ENCODE peak calls at places on chromosomes 7 and 10, in seven cellular contexts. B is fibroblast of lung, P is aorta, V is IMR-90, J is fibroblast of pulmonary artery, W is prostate gland, Z is right atrium auricular region. I is an unnamed sample.

GRCh38 chr7:3087243-3087642 is 43.6 kb upstream of the CARD11 start:
- DNase-seq in W (no peak), B (peak), V (peak), Z (no peak), P (no peak), J (peak), I (no peak)

GRCh38 chr7:145839814-145840213 is 276.8 kb upstream of the CNTNAP2 start:
- DNase-seq in Z (no peak), P (no peak), J (no peak), B (no peak), V (no peak), W (no peak), I (no peak)

GRCh38 chr10:3426190-3426845 is 253.7 kb upstream of the PITRM1 start:
- DNase-seq in B (peak), P (no peak), W (no peak), V (peak), J (peak), Z (peak), I (no peak)

GRCh38 chr10:75042292-75042974 is 69.0 kb upstream of the SAMD8 start:
- DNase-seq in B (peak), V (peak), J (peak), P (no peak), W (no peak), Z (no peak), I (peak)

GRCh38 chr7:26534649-26535482 is 243.2 kb downstream of the SNX10 start:
- DNase-seq in J (no peak), P (no peak), B (no peak), W (peak), V (no peak), Z (no peak), I (no peak)

GRCh38 chr7:129433823-129434171 is 435 bp upstream of the STRIP2 start:
- DNase-seq in V (no peak), B (no peak), Z (no peak), J (no peak), P (no peak), W (no peak), I (no peak)

GRCh38 chr7:155590215-155591023 is 44.1 kb upstream of the CNPY1 start:
- DNase-seq in W (no peak), J (peak), P (peak), Z (no peak), V (peak), B (peak), I (no peak)

GRCh38 chr7:145263886-145264285 is 428.0 kb upstream of the TPK1 start:
- DNase-seq in P (no peak), J (no peak), Z (no peak), W (no peak), V (no peak), B (no peak), I (no peak)

GRCh38 chr10:48215983-48216505 is 58.5 kb downstream of the FRMPD2 start:
- DNase-seq in W (no peak), P (no peak), V (no peak), Z (no peak), B (no peak), J (no peak), I (no peak)

GRCh38 chr10:24953350-24954074 is 1.1 kb upstream of the PRTFDC1 start:
- DNase-seq in W (no peak), B (peak), V (peak), J (peak), P (no peak), Z (no peak), I (peak)

GRCh38 chr7:130500463-130500862 is 8.6 kb downstream of the MEST start:
- DNase-seq in B (no peak), V (no peak), Z (no peak), W (no peak), P (no peak), J (no peak), I (no peak)

GRCh38 chr7:157676456-157677255 is 339.9 kb downstream of the DNAJB6 start:
- DNase-seq in J (no peak), Z (no peak), B (peak), V (no peak), W (no peak), P (no peak), I (no peak)

DNA sequence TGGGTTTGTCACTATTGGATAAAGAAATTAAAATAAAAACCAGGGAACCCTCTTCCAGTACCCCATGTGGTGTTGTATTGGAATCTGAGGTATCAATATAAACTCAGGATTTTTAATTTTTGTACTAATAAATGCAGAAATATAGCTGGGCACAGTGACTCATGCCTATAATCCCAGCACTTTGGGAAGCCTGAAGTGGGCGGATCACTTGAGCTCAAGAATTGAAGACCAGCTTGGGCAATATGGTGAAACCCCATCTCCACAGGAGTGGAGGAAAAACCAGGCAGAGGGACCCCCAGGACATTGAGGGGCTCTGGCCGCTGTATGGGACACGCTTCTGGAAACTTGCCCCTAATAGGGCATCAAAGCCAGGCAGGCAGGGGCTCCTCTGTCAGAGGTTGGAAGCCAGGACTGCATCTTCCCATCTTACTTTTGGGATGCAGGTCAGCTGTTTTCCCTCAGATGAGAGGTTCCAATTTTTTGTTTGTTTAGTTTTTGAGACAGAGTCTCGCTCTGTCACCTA is 11.1 kb downstream of the ADIRF start:
- DNase-seq in J (no peak), V (peak), P (no peak), B (no peak), W (no peak), Z (no peak), I (no peak)
- H3K4me3 ChIP-seq in J (no peak), V (no peak), P (no peak), B (no peak), W (no peak), Z (no peak), I (no peak)

GRCh38 chr10:124671486-124672075 is 72.6 kb downstream of the FAM53B start:
- DNase-seq in Z (peak), J (peak), P (no peak), B (peak), V (no peak), W (no peak), I (no peak)
- H3K4me3 ChIP-seq in Z (no peak), J (no peak), P (no peak), B (no peak), V (no peak), W (no peak), I (no peak)

GRCh38 chr10:92751827-92752226 is 62.1 kb downstream of the HHEX start:
- DNase-seq in B (no peak), P (no peak), W (no peak), J (no peak), V (no peak), Z (no peak), I (no peak)

GRCh38 chr10:92750788-92751533 is 61.2 kb downstream of the HHEX start:
- DNase-seq in P (no peak), Z (no peak), B (no peak), J (peak), W (no peak), V (peak), I (peak)

GRCh38 chr10:92753865-92754264 is 64.1 kb downstream of the HHEX start:
- DNase-seq in B (no peak), Z (no peak), V (no peak), W (no peak), P (no peak), J (no peak), I (no peak)

GRCh38 chr10:92747600-92747999 is 57.8 kb downstream of the HHEX start:
- DNase-seq in Z (no peak), B (no peak), W (no peak), V (no peak), J (no peak), P (peak), I (no peak)

GRCh38 chr10:92751534-92751811 is 61.7 kb downstream of the HHEX start:
- DNase-seq in B (no peak), Z (no peak), P (no peak), W (no peak), V (no peak), J (no peak), I (no peak)
- H3K4me3 ChIP-seq in B (no peak), Z (no peak), P (no peak), W (no peak), V (no peak), J (no peak), I (no peak)

GRCh38 chr7:30166841-30167235 is 32.1 kb downstream of the MTURN start:
- DNase-seq in Z (no peak), W (no peak), B (no peak), J (no peak), V (no peak), P (no peak), I (no peak)

GRCh38 chr7:30168800-30169584 is 34.2 kb downstream of the MTURN start:
- DNase-seq in V (peak), Z (no peak), J (peak), W (no peak), P (no peak), B (peak), I (peak)

GRCh38 chr7:30164567-30164966 is 29.8 kb downstream of the MTURN start:
- DNase-seq in P (no peak), J (peak), B (peak), V (peak), W (peak), Z (no peak), I (no peak)

GRCh38 chr7:30165590-30165989 is 30.8 kb downstream of the MTURN start:
- DNase-seq in J (no peak), W (peak), Z (no peak), B (no peak), P (no peak), V (no peak), I (no peak)

DNA sequence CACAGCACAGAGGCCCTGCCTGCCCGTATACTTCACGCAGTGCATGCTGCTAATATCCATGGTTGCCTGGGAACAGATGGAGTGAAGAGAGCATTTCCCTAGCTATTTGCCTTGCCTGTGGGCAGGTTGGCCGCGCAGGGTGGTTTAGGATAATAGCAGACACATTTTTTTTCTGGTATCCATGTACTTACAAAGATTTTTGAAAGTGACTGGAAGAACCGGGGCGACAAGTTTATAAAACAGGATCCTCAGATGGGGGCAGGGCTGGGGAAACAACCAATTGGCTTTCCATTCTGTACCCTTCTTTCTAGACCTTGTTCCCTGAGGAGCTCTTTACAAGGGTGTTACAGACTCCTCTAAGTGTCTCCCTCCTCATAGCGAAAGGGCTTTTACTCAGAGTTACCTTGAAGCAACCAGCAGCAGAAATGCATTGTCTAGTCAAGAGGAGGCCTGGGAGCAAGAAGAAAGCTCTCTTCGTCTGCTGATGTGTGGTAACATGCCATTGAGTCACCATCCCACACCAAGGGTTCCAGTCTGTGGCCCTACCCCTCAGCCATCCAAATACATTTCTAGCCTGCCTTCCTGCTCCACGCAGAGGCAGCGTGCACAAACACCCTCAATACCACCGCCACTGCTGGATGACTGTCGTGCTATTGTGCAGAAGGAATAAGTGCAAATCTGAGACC is 31.5 kb downstream of the MTURN start:
- DNase-seq in B (no peak), Z (no peak), P (no peak), V (no peak), W (peak), J (no peak), I (no peak)
- H3K4me3 ChIP-seq in B (no peak), Z (no peak), P (no peak), V (no peak), W (no peak), J (no peak), I (no peak)

GRCh38 chr7:17305387-17306171 is 7.1 kb downstream of the AHR start:
- DNase-seq in P (no peak), J (no peak), V (no peak), W (no peak), Z (no peak), B (no peak), I (no peak)
- H3K4me3 ChIP-seq in P (no peak), J (no peak), V (no peak), W (no peak), Z (no peak), B (no peak), I (peak)

I was measured in AG09309.